ENCODE peak calls at places on chromosomes 4 and X, in six cellular contexts. V is A673, C is cardiac fibroblast, N is ascending aorta, Y is MCF 10A, E is colonic mucosa. W is an unnamed sample.

GRCh38 chrX:3244203-3244743 is 102.2 kb downstream of the MXRA5 start:
- DNase-seq in C (peak; percentile 62), Y (no peak), E (no peak), V (peak; percentile 27), N (no peak), W (peak; percentile 39)

GRCh38 chrX:65751511-65751910 is 84.1 kb downstream of the MSN start:
- DNase-seq in C (no peak), N (no peak), V (no peak), E (no peak), Y (no peak), W (no peak)

GRCh38 chr4:82799006-82799881 is 648 bp upstream of the SCD5 start:
- DNase-seq in C (no peak), N (no peak), E (no peak), V (no peak), Y (no peak), W (no peak)

GRCh38 chr4:56130609-56131150 is 181.9 kb downstream of the CEP135 start:
- DNase-seq in C (peak; percentile 53), N (no peak), V (peak; percentile 5), E (no peak), Y (no peak), W (no peak)

GRCh38 chr4:12399781-12400180 is 971.1 kb upstream of the HS3ST1 start:
- DNase-seq in V (no peak), Y (peak; percentile 12), C (peak; percentile 38), E (no peak), N (no peak), W (no peak)

GRCh38 chr4:109434007-109434792 is 585 bp downstream of the SEC24B start:
- DNase-seq in C (peak; percentile 22), N (no peak), E (peak; percentile 44), V (peak; percentile 21), Y (peak; percentile 40), W (no peak)

GRCh38 chr4:106986486-106986885 is 49.6 kb downstream of the DKK2 start:
- DNase-seq in V (peak; percentile 90), E (no peak), Y (peak; percentile 11), N (no peak), C (peak; percentile 5), W (peak; percentile 11)

GRCh38 chr4:52036875-52037274 is 1.2 kb downstream of the SGCB start:
- DNase-seq in C (no peak), N (no peak), E (no peak), V (no peak), Y (no peak), W (no peak)

GRCh38 chr4:54626113-54626512 is 31.6 kb upstream of the KIT start:
- DNase-seq in N (no peak), Y (peak; percentile 12), E (no peak), V (no peak), C (no peak), W (no peak)

GRCh38 chr4:153205757-153206156 is 1.5 kb downstream of the TRIM2 start:
- DNase-seq in N (no peak), Y (peak; percentile 49), V (no peak), C (peak; percentile 38), E (peak; percentile 90), W (no peak)

GRCh38 chrX:107985032-107985431 is 2.9 kb upstream of the TEX13B start:
- DNase-seq in E (no peak), Y (no peak), V (no peak), C (no peak), N (no peak), W (no peak)

GRCh38 chr4:176791591-176792347 is 953 bp downstream of the VEGFC start:
- DNase-seq in C (peak; percentile 70), Y (peak; percentile 57), E (no peak), N (no peak), V (peak; percentile 6), W (no peak)

GRCh38 chr4:48898733-48899431 is 7.7 kb downstream of the OCIAD2 start:
- DNase-seq in E (no peak), C (peak; percentile 61), Y (peak; percentile 50), N (no peak), V (peak; percentile 69), W (no peak)

GRCh38 chr4:181479145-181479544 is 764.1 kb upstream of the TENM3 start:
- DNase-seq in N (no peak), Y (no peak), C (no peak), V (no peak), E (no peak), W (no peak)

GRCh38 chr4:48227662-48228061 is 42.0 kb downstream of the TEC start:
- DNase-seq in E (no peak), V (no peak), Y (peak; percentile 52), N (no peak), C (no peak), W (no peak)

GRCh38 chr4:76950052-76950845 is 697 bp downstream of the SEPTIN11 start:
- DNase-seq in C (peak; percentile 48), E (peak; percentile 85), V (peak; percentile 24), Y (peak; percentile 36), N (no peak), W (no peak)

GRCh38 chr4:2402053-2402452 is 16.4 kb downstream of the ZFYVE28 start:
- DNase-seq in C (peak; percentile 52), V (peak; percentile 43), E (peak; percentile 91), N (no peak), Y (peak; percentile 68), W (no peak)

GRCh38 chr4:170671171-170671570 is 581.4 kb upstream of the AADAT start:
- DNase-seq in V (no peak), E (no peak), Y (no peak), C (no peak), N (no peak), W (no peak)

GRCh38 chr4:29553842-29554241 is 1166.3 kb upstream of the PCDH7 start:
- DNase-seq in N (no peak), C (no peak), Y (peak; percentile 94), E (no peak), V (peak; percentile 33), W (no peak)

GRCh38 chr4:125350736-125351135 is 36.0 kb downstream of the FAT4 start:
- DNase-seq in E (no peak), N (no peak), Y (no peak), C (no peak), V (no peak), W (no peak)

GRCh38 chrX:10833299-10834169 is 213.1 kb upstream of the MID1 start:
- DNase-seq in N (no peak), C (peak; percentile 2), E (peak; percentile 76), Y (peak; percentile 22), V (no peak), W (no peak)

GRCh38 chr4:74369860-74370259 is 4.9 kb downstream of the EREG start:
- DNase-seq in N (no peak), Y (no peak), C (no peak), E (no peak), V (no peak), W (no peak)

GRCh38 chr4:172871381-172871780 is 297.2 kb upstream of the GALNT7 start:
- DNase-seq in E (no peak), V (peak; percentile 52), Y (no peak), N (no peak), C (no peak), W (no peak)

GRCh38 chrX:87299563-87300160 is 217.9 kb upstream of the KLHL4 start:
- DNase-seq in C (peak; percentile 39), E (no peak), V (peak; percentile 24), Y (peak; percentile 47), N (no peak), W (no peak)

GRCh38 chr4:125707397-125707796 is 392.6 kb downstream of the FAT4 start:
- DNase-seq in E (no peak), N (no peak), C (no peak), V (no peak), Y (no peak), W (no peak)

GRCh38 chrX:72247206-72247944 is 8.5 kb upstream of the ERCC6L start:
- DNase-seq in N (no peak), V (no peak), C (no peak), Y (peak; percentile 48), E (peak; percentile 88), W (no peak)

DNA sequence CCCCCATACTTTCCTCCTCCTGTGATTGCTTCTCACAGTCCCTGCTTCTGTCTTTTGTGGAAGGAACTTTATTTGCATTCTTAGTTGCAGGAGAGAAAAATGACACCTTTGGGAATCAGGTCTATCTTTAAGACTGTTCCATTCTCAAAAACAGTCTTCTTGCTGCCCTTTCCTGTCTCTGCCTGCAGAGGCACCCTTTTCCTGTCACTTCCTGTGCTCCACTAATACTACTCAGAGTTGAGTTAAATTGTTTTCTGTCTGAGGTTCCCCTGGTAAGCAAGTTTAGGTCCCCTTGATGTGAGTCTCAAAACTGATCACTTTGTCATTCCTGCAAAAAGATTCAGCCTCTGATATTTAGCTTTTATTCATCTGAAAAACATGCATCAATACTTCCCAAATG is 208.8 kb upstream of the CLNK start:
- DNase-seq in C (no peak), E (no peak), Y (peak; percentile 14), N (no peak), V (no peak), W (no peak)
- TF ChIP-seq CTCF in C (peak; percentile 26), E (no peak), Y (no peak), N (no peak), V (no peak), W (no peak)

GRCh38 chr4:24551492-24552330 is 32.6 kb downstream of the DHX15 start:
- DNase-seq in Y (no peak), V (no peak), E (no peak), N (no peak), C (peak; percentile 48), W (no peak)
- TF ChIP-seq CTCF in Y (peak; percentile 43), V (peak; percentile 48), E (no peak), N (peak; percentile 32), C (peak; percentile 38), W (peak; percentile 34)

GRCh38 chrX:121479406-121479805 is 432.0 kb downstream of the GLUD2 start:
- DNase-seq in Y (no peak), C (peak; percentile 1), N (no peak), V (peak; percentile 15), E (no peak), W (no peak)
- TF ChIP-seq CTCF in Y (no peak), C (no peak), N (no peak), V (peak; percentile 17), E (no peak), W (no peak)

GRCh38 chr4:71545168-71545567 is 206.3 kb downstream of the SLC4A4 start:
- DNase-seq in E (no peak), N (no peak), V (no peak), Y (no peak), C (peak; percentile 59), W (peak; percentile 23)

GRCh38 chr4:71537551-71538065 is 198.8 kb downstream of the SLC4A4 start:
- DNase-seq in C (no peak), N (no peak), Y (no peak), E (no peak), V (no peak), W (no peak)

GRCh38 chr4:71538528-71538927 is 199.7 kb downstream of the SLC4A4 start:
- DNase-seq in E (no peak), N (no peak), V (no peak), Y (no peak), C (no peak), W (no peak)

GRCh38 chr4:71541541-71541940 is 202.7 kb downstream of the SLC4A4 start:
- DNase-seq in Y (no peak), N (no peak), C (no peak), V (no peak), E (no peak), W (no peak)

DNA sequence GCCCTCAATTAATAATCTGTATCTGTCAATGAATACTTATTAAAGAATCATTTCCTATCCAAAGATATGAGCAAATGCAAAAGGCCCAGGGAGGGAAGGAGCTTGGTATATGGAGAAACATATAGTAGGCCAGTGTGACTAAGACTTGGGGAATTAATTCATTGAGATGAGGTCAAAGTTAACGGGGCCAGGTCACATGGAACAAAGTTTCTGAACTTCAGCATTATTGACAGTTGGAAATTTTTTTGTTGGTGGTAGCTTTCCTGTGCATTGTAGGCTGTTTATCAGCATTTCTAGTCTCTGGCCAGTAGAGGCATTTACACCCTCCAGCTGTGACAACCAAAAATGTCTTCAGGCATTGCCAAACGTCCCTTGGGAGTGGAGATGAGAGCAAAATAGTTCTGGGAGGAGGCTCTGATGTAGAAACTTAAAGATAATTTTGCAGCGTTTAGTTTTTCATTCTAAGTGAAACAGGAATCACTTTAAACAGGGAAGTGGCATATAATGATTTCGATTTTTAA is 202.0 kb downstream of the SLC4A4 start:
- DNase-seq in E (no peak), C (peak; percentile 53), V (peak; percentile 44), Y (no peak), N (no peak), W (no peak)
- TF ChIP-seq CTCF in E (no peak), C (peak; percentile 15), V (peak; percentile 23), Y (no peak), N (no peak), W (no peak)